ENCODE peak calls at places on chromosomes 5 and 9, in nine cellular contexts. Y is sigmoid colon, V is cardiac muscle cell, I is tibial artery, S is IMR-90, D is H9, N is Peyer's patch, G is body of pancreas, W is mammary epithelial cell. Q is an unnamed sample.
A peak's percentile ranks its signal among the peaks of the same experiment; 100 is the strongest.

GRCh38 chr9:83116026-83116425 is 53.1 kb upstream of the RASEF start:
- DNase-seq in Y (no peak), V (no peak), I (no peak), S (no peak), D (no peak), N (no peak), G (no peak), W (no peak), Q (no peak)

GRCh38 chr9:83596899-83597504 is 25.9 kb upstream of the IDNK start:
- DNase-seq in Y (no peak), V (peak; percentile 56), I (no peak), S (no peak), D (peak; percentile 74), N (peak; percentile 67), G (peak; percentile 55), W (peak; percentile 15), Q (peak; percentile 20)

GRCh38 chr9:19290103-19290502 is 59.6 kb downstream of the DENND4C start:
- DNase-seq in Y (no peak), V (no peak), I (no peak), S (no peak), D (no peak), N (no peak), G (no peak), W (no peak), Q (no peak)

GRCh38 chr9:91302831-91303230 is 58.9 kb downstream of the AUH start:
- DNase-seq in Y (no peak), V (peak; percentile 71), I (no peak), S (peak; percentile 93), D (no peak), N (no peak), G (no peak), W (peak; percentile 80), Q (no peak)

GRCh38 chr9:112849363-112849922 is 41.2 kb downstream of the SLC46A2 start:
- DNase-seq in Y (no peak), V (no peak), I (no peak), S (no peak), D (no peak), N (peak; percentile 2), G (no peak), W (no peak), Q (no peak)

GRCh38 chr5:139104577-139105271 is 93.4 kb downstream of the SIL1 start:
- DNase-seq in Y (peak; percentile 90), V (peak; percentile 96), I (peak; percentile 93), S (peak; percentile 90), D (peak; percentile 22), N (peak; percentile 55), G (peak; percentile 22), W (peak; percentile 81), Q (no peak)

GRCh38 chr9:133371261-133371711 is 4.6 kb downstream of the SURF4 start:
- DNase-seq in Y (no peak), V (no peak), I (no peak), S (no peak), D (no peak), N (peak; percentile 59), G (no peak), W (no peak), Q (peak; percentile 64)

GRCh38 chr5:136082390-136083193 is 50.1 kb upstream of the SMAD5 start:
- DNase-seq in Y (peak; percentile 87), V (peak; percentile 86), I (peak; percentile 89), S (peak; percentile 77), D (peak; percentile 74), N (peak; percentile 78), G (peak; percentile 86), W (peak; percentile 61), Q (peak; percentile 41)

GRCh38 chr5:180541710-180542109 is 47.5 kb downstream of the CNOT6 start:
- DNase-seq in Y (no peak), V (no peak), I (no peak), S (no peak), D (peak; percentile 38), N (no peak), G (no peak), W (no peak), Q (no peak)

GRCh38 chr9:112140936-112141335 is 34.2 kb downstream of the SUSD1 start:
- DNase-seq in Y (no peak), V (no peak), I (no peak), S (peak; percentile 22), D (no peak), N (no peak), G (no peak), W (peak; percentile 11), Q (no peak)

GRCh38 chr5:79133121-79133656 is 21.6 kb downstream of the BHMT start:
- DNase-seq in Y (no peak), V (peak; percentile 68), I (no peak), S (peak; percentile 61), D (no peak), N (no peak), G (no peak), W (peak; percentile 13), Q (no peak)

GRCh38 chr9:93012998-93013855 is 45.3 kb upstream of the SUSD3 start:
- DNase-seq in Y (peak; percentile 38), V (no peak), I (peak; percentile 55), S (no peak), D (peak; percentile 25), N (peak; percentile 38), G (no peak), W (no peak), Q (no peak)

GRCh38 chr9:125513634-125514413 is 193.2 kb downstream of the MAPKAP1 start:
- DNase-seq in Y (no peak), V (peak; percentile 68), I (no peak), S (peak; percentile 81), D (no peak), N (peak; percentile 62), G (peak; percentile 63), W (peak; percentile 91), Q (no peak)

GRCh38 chr9:4860383-4860782 is 67.6 kb downstream of the RCL1 start:
- DNase-seq in Y (no peak), V (no peak), I (no peak), S (peak; percentile 4), D (no peak), N (no peak), G (no peak), W (no peak), Q (no peak)

GRCh38 chr9:87405677-87406544 is 91.8 kb upstream of the DAPK1 start:
- DNase-seq in Y (peak; percentile 78), V (peak; percentile 80), I (no peak), S (no peak), D (no peak), N (peak; percentile 62), G (peak; percentile 43), W (no peak), Q (no peak)

GRCh38 chr5:36908544-36909260 is 32.1 kb downstream of the NIPBL start:
- DNase-seq in Y (no peak), V (no peak), I (no peak), S (no peak), D (no peak), N (no peak), G (no peak), W (no peak), Q (no peak)

GRCh38 chr9:137136926-137137607 is 1.9 kb upstream of the GRIN1 start:
- DNase-seq in Y (no peak), V (no peak), I (no peak), S (no peak), D (no peak), N (no peak), G (no peak), W (no peak), Q (no peak)
- H3K9me3 ChIP-seq in Y (no peaks in the 10 kb centered on the region), V (no peaks in the 10 kb centered on the region), I (no peaks in the 10 kb centered on the region), S (no peaks in the 10 kb centered on the region), D (no peaks in the 10 kb centered on the region), N (no peaks in the 10 kb centered on the region), G (no peaks in the 10 kb centered on the region), W (no peaks in the 10 kb centered on the region), Q (peaks cover 2% of the 10 kb centered on the region)

DNA sequence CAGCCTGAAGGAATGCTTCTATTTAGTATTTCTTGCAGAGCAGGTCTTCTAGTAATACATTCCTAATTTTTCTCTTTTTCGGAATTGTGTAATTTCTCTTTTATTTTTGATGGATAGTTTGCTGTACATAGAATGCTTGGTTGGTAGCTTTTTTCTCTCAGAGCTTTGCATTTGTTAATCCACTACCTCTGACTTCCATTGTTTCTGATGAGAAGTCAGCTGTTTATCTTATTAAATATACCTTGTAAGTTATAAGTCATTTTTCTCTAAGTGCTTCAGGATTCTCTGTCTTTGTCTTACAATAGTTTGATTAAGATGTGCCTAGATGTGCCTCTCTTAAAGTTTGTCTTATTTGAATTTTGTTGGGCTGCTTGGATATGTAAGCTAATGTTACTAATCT is 101.9 kb downstream of the HTR1A start:
- DNase-seq in Y (no peak), V (no peak), I (no peak), S (no peak), D (no peak), N (no peak), G (no peak), W (no peak), Q (no peak)
- H3K9me3 ChIP-seq in Y (no peaks in the 10 kb centered on the region), V (peaks cover 8% of the 10 kb centered on the region), I (peaks cover 25% of the 10 kb centered on the region), S (peaks cover 11% of the 10 kb centered on the region), D (peaks cover 8% of the 10 kb centered on the region), N (no peaks in the 10 kb centered on the region), G (no peaks in the 10 kb centered on the region), W (no peaks in the 10 kb centered on the region), Q (no peaks in the 10 kb centered on the region)

GRCh38 chr5:76662521-76662920 is 39.3 kb upstream of the F2RL2 start:
- DNase-seq in Y (no peak), V (no peak), I (no peak), S (no peak), D (no peak), N (no peak), G (no peak), W (no peak), Q (no peak)

GRCh38 chr5:76657091-76657490 is 33.9 kb upstream of the F2RL2 start:
- DNase-seq in Y (no peak), V (no peak), I (no peak), S (no peak), D (no peak), N (no peak), G (no peak), W (no peak), Q (no peak)

GRCh38 chr5:76652809-76653414 is 29.7 kb upstream of the F2RL2 start:
- DNase-seq in Y (no peak), V (no peak), I (no peak), S (no peak), D (no peak), N (no peak), G (no peak), W (no peak), Q (no peak)

GRCh38 chr5:76660360-76660759 is 37.2 kb upstream of the F2RL2 start:
- DNase-seq in Y (no peak), V (peak; percentile 52), I (no peak), S (peak; percentile 13), D (no peak), N (no peak), G (no peak), W (no peak), Q (no peak)

GRCh38 chr5:76657683-76658311 is 34.6 kb upstream of the F2RL2 start:
- DNase-seq in Y (no peak), V (peak; percentile 73), I (no peak), S (no peak), D (no peak), N (no peak), G (no peak), W (no peak), Q (no peak)
- H3K9me3 ChIP-seq in Y (no peaks in the 10 kb centered on the region), V (no peaks in the 10 kb centered on the region), I (no peaks in the 10 kb centered on the region), S (no peaks in the 10 kb centered on the region), D (no peaks in the 10 kb centered on the region), N (no peaks in the 10 kb centered on the region), G (no peaks in the 10 kb centered on the region), W (no peaks in the 10 kb centered on the region), Q (no peaks in the 10 kb centered on the region)

DNA sequence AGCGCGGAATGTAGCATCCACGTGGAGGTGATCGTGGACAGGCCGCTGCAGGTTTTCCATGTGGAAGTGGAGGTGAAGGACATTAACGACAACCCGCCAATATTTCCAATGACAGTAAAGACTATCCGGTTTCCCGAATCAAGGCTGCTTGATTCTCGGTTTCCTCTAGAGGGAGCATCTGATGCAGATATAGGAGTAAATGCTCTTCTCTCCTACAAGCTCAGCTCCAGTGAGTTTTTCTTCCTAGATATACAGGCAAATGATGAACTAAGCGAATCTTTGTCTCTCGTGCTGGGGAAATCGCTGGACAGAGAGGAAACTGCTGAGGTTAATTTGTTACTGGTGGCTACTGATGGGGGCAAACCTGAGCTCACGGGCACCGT is 598 bp downstream of the PCDHA2 start:
- DNase-seq in Y (no peak), V (no peak), I (no peak), S (no peak), D (peak; percentile 44), N (no peak), G (no peak), W (no peak), Q (no peak)
- H3K9me3 ChIP-seq in Y (peaks cover 31% of the 10 kb centered on the region), V (peaks cover 3% of the 10 kb centered on the region), I (peaks cover 51% of the 10 kb centered on the region), S (peaks cover 14% of the 10 kb centered on the region), D (no peaks in the 10 kb centered on the region), N (no peaks in the 10 kb centered on the region), G (peaks cover 2% of the 10 kb centered on the region), W (peaks cover 18% of the 10 kb centered on the region), Q (peaks cover 2% of the 10 kb centered on the region)